ENCODE peak calls at places on chromosomes 6 and 20, in four cellular contexts. H is HepG2, R is GM12878, E is K562. F is an unnamed sample.

GRCh38 chr20:36330091-36330490 is 24.0 kb downstream of the DLGAP4 start:
- DNase-seq in R (no peak), E (no peak), H (no peak), F (no peak)

GRCh38 chr20:10673831-10674683 is at the start of gene JAG1:
- DNase-seq in R (peak; percentile 60), H (peak; percentile 97), E (peak; percentile 91), F (peak; percentile 95)

GRCh38 chr6:1388927-1389790 is at the start of gene FOXF2:
- DNase-seq in R (no peak), E (peak; percentile 37), H (no peak), F (no peak)

GRCh38 chr6:125904871-125905270 is 51.7 kb upstream of the HINT3 start:
- DNase-seq in E (no peak), H (no peak), R (peak; percentile 50), F (no peak)

GRCh38 chr6:5481024-5481423 is 219.7 kb downstream of the FARS2 start:
- DNase-seq in R (no peak), H (no peak), E (no peak), F (no peak)

GRCh38 chr6:165231581-165232276 is 77.7 kb downstream of the C6orf118 start:
- DNase-seq in E (no peak), H (no peak), R (no peak), F (no peak)

GRCh38 chr20:5136096-5136495 is 9.3 kb downstream of the CDS2 start:
- DNase-seq in R (no peak), H (no peak), E (no peak), F (no peak)

GRCh38 chr6:4794140-4794707 is 18.0 kb downstream of the CDYL start:
- DNase-seq in R (no peak), E (peak; percentile 72), H (no peak), F (no peak)

GRCh38 chr6:33684428-33684896 is 27.0 kb downstream of the UQCC2 start:
- DNase-seq in E (no peak), R (no peak), H (no peak), F (no peak)

GRCh38 chr6:158168054-158168303 is at the start of gene SERAC1:
- DNase-seq in R (no peak), E (peak; percentile 98), H (no peak), F (no peak)

GRCh38 chr6:7033202-7033601 is 74.6 kb upstream of the RREB1 start:
- DNase-seq in E (no peak), H (no peak), R (no peak), F (no peak)

GRCh38 chr6:18293192-18293904 is 29.0 kb upstream of the DEK start:
- DNase-seq in E (no peak), H (peak; percentile 11), R (no peak), F (no peak)

GRCh38 chr20:12152996-12153395 is 235.3 kb downstream of the BTBD3 start:
- DNase-seq in E (no peak), R (no peak), H (peak; percentile 6), F (no peak)

GRCh38 chr6:79810878-79811277 is 136.5 kb downstream of the ELOVL4 start:
- DNase-seq in E (no peak), R (no peak), H (no peak), F (no peak)

GRCh38 chr20:59781236-59781635 is 152.2 kb downstream of the SYCP2 start:
- DNase-seq in R (no peak), E (no peak), H (no peak), F (no peak)

GRCh38 chr6:106882601-106883518 is 91.7 kb downstream of the CD24 start:
- DNase-seq in H (no peak), R (no peak), E (no peak), F (no peak)

GRCh38 chr6:42230320-42231034 is 12.8 kb upstream of the MRPS10 start:
- DNase-seq in E (peak; percentile 68), H (no peak), R (no peak), F (no peak)

GRCh38 chr20:50679753-50680105 is 11.6 kb downstream of the RIPOR3 start:
- DNase-seq in R (no peak), E (no peak), H (no peak), F (no peak)

GRCh38 chr20:9442858-9443257 is 71.5 kb upstream of the LAMP5 start:
- DNase-seq in E (no peak), H (peak; percentile 39), R (peak; percentile 59), F (no peak)

GRCh38 chr6:170087946-170088348 is 202.9 kb downstream of the DLL1 start:
- DNase-seq in E (no peak), R (peak; percentile 23), H (no peak), F (peak; percentile 43)

GRCh38 chr6:12717356-12717755 is 789 bp downstream of the PHACTR1 start:
- DNase-seq in R (no peak), E (no peak), H (peak; percentile 15), F (no peak)

GRCh38 chr20:2238601-2239000 is 57.2 kb upstream of the TGM3 start:
- DNase-seq in R (no peak), E (no peak), H (no peak), F (no peak)

GRCh38 chr20:41560971-41561370 is 57.2 kb downstream of the CHD6 start:
- DNase-seq in E (no peak), H (no peak), R (no peak), F (no peak)

GRCh38 chr6:8182209-8182845 is 80.0 kb upstream of the EEF1E1 start:
- DNase-seq in E (no peak), H (no peak), R (no peak), F (no peak)

GRCh38 chr6:118724211-118724610 is 72.8 kb upstream of the CEP85L start:
- DNase-seq in E (no peak), R (no peak), H (no peak), F (no peak)

GRCh38 chr6:111871725-111872520 is 1.3 kb downstream of the FYN start:
- DNase-seq in H (peak; percentile 41), R (no peak), E (peak; percentile 81), F (peak; percentile 66)

GRCh38 chr6:134035823-134036296 is 16.6 kb downstream of the SLC2A12 start:
- DNase-seq in H (peak; percentile 64), E (no peak), R (peak; percentile 12), F (no peak)

GRCh38 chr20:53599378-53599777 is 5.7 kb upstream of the ZNF217 start:
- DNase-seq in E (no peak), R (no peak), H (no peak), F (peak; percentile 46)

GRCh38 chr6:103191391-103192093 is 1668.2 kb downstream of the HACE1 start:
- DNase-seq in R (no peak), E (no peak), H (no peak), F (no peak)

GRCh38 chr20:39631557-39631956 is 669.4 kb downstream of the DHX35 start:
- DNase-seq in E (no peak), H (no peak), R (no peak), F (no peak)

GRCh38 chr6:73394577-73395354 is at the start of gene DDX43:
- DNase-seq in H (no peak), E (no peak), R (no peak), F (peak; percentile 51)

DNA sequence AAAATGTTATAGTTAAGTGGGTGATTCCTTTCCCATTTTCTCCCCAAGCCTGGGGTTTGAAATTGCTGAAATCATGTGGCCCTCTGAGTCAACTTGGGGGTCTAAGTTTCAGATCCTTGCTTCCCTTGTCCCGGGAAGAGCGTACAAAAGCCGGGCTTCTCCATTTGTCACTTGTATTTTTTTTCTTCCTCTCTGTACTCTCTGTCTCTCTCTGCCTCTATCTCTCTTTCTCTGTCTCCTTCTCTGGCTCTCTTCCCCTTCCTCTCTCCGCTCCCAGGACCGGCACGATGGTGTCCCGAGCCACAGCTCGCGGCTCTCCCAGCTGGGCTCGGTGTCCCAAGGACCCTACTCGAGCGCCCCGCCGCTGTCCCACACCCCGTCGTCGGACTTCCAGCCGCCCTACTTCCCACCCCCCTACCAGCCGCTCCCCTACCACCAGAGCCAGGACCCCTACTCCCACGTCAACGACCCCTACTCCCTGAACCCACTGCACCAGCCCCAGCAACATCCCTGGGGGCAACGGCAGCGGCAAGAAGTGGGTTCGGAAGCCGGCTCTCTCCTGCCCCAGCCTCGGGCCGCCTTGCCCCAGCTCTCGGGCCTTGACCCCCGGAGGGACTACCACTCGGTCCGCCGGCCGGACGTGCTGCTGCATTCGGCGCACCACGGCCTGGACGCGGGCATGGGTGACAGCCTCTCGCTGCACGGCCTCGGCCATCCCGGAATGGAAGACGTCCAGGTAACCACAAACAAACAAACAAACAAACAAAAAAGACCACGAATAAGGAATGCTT is 4.7 kb downstream of the TFAP2B start:
- DNase-seq in H (no peak), E (no peak), R (no peak), F (no peak)
- H3K4me3 ChIP-seq in H (no peak overlapping the region), E (no peak overlapping the region), R (no peak overlapping the region), F (peak overlapping the region; percentile 46)

DNA sequence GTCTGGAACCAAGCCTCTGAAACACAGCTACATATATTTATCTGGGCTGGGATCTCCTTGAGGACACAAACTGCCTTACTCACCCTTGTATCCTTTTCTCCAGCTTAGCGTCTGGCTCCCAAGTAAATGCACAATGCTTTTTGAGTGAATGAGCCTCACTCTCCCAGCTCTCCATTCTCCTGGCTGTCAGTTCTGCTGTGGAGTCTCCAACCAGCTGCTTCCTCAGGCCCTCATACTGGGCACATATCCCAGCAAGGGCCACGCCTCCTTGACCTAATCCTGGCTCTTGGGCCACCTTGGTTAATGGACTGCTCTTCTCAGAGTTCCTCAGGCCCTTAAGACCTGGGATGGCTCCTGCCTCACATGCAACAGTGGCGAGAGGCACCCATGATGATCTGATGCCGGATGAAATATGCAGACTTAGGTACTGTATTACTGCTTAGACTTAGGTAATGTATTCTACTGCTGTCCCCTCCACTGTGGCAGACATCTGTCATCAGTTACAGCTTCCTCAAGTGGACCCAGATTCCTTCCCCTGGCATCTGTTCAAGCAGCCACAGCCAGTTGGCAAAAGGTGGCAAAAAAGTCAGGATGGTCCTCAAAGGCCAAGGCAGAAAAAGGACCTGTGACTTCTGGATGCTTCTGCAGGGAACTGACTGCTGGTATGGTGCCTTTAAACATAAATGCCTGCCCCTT is 16.5 kb downstream of the SNHG17 start:
- DNase-seq in H (no peak), E (no peak), R (no peak), F (no peak)
- TF ChIP-seq POLR2A in H (peak; percentile 56), E (peak; percentile 42), R (peak; percentile 71), F (no peak)

GRCh38 chr6:10449751-10450150 is 34.9 kb upstream of the TFAP2A start:
- DNase-seq in H (no peak), R (no peak), E (no peak), F (no peak)

GRCh38 chr6:10446548-10446947 is 31.7 kb upstream of the TFAP2A start:
- DNase-seq in E (no peak), H (no peak), R (no peak), F (no peak)

GRCh38 chr6:10451394-10451793 is 36.5 kb upstream of the TFAP2A start:
- DNase-seq in E (no peak), H (no peak), R (no peak), F (no peak)

GRCh38 chr6:10453596-10453995 is 38.7 kb upstream of the TFAP2A start:
- DNase-seq in H (no peak), E (no peak), R (no peak), F (no peak)

GRCh38 chr6:10451828-10452509 is 37.1 kb upstream of the TFAP2A start:
- DNase-seq in R (no peak), E (no peak), H (no peak), F (no peak)
- TF ChIP-seq CREB1 in R (no peak), E (no peak), H (no peak), F (no peak)

DNA sequence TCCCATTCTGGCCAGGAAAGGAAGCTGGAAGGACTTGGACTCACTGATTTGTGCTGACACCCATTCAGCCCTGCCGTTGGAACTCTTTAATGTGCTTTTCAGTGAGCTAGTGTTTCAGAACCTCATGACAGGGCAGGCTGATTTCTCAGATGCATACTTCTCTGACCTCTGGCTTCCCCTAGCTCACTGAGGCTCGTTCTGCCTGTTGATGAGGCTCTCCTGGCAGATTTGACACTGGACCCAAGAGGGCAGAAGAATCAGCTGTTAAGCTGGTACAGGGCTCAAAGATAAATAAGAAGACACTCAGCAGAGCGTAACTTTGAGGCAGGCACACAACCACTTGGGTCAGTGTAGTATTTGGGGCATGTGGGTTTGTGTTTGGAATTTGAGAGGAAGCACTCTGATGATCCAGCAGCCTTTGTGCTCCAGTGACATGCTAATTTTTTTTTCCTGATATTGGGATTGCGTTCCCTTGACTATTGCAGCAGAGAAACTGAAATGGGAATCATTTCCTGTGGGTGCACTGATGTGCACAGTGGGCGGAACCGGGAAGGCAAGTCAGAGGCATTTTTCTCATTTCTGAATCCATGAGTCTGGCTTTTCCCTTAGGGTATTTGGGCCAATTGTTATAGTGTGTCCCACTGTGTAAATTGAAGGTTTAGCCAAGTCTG is 80.2 kb downstream of the CARMIL1 start:
- DNase-seq in E (no peak), R (no peak), H (no peak), F (no peak)
- H3K4me3 ChIP-seq in E (no peak overlapping the region), R (no peak overlapping the region), H (no peak overlapping the region), F (no peak overlapping the region)

F was measured in H1.